ENCODE peak calls at places on chromosomes 5 and 9, in nine cellular contexts. A, B, H, F, L, V, N, G and W are unnamed samples.

GRCh38 chr9:223167-223566 is 8.5 kb downstream of the DOCK8 start:
- DNase-seq in L (no peak), A (no peak), V (no peak), F (no peak), H (no peak), G (no peak), N (no peak), B (no peak), W (no peak)

GRCh38 chr5:82425591-82425990 is 147.4 kb upstream of the RPS23 start:
- DNase-seq in N (no peak), G (no peak), V (no peak), H (no peak), F (no peak), B (no peak), A (no peak), L (no peak), W (no peak)

GRCh38 chr9:125911861-125912260 is 164.7 kb downstream of the PBX3 start:
- DNase-seq in G (no peak), L (no peak), H (no peak), V (no peak), F (peak), N (no peak), A (no peak), B (no peak), W (no peak)

GRCh38 chr9:129552064-129552463 is 68.8 kb downstream of the C9orf50 start:
- DNase-seq in H (no peak), A (no peak), G (no peak), B (no peak), L (no peak), V (no peak), N (no peak), F (peak), W (no peak)

GRCh38 chr9:123401879-123402513 is 46.0 kb downstream of the CRB2 start:
- DNase-seq in N (peak), A (peak), B (no peak), L (no peak), H (peak), G (peak), F (peak), V (peak), W (no peak)

GRCh38 chr5:159680095-159680494 is 236.2 kb upstream of the ADRA1B start:
- DNase-seq in L (no peak), B (no peak), V (no peak), H (no peak), A (no peak), N (no peak), G (no peak), F (no peak), W (no peak)

GRCh38 chr5:127650649-127651048 is 1.8 kb downstream of the CTXN3 start:
- DNase-seq in G (no peak), L (no peak), F (peak), N (peak), H (no peak), V (no peak), B (no peak), A (no peak), W (no peak)

GRCh38 chr9:137049544-137050449 is 3.8 kb upstream of the NPDC1 start:
- DNase-seq in L (peak), A (no peak), N (no peak), H (peak), B (no peak), G (peak), F (peak), V (peak), W (no peak)

GRCh38 chr5:118687671-118688621 is 300.4 kb downstream of the DTWD2 start:
- DNase-seq in L (no peak), F (peak), V (no peak), A (no peak), H (no peak), N (peak), G (no peak), B (no peak), W (no peak)